ENCODE peak calls at places on chromosomes 6 and 20, in eight cellular contexts. N, T, A, P, M, S, Z and R are unnamed samples.

GRCh38 chr20:45963059-45964011 is 8.7 kb downstream of the ZNF335 start:
- DNase-seq in T (peak; percentile 66), Z (peak; percentile 12), M (no peak), S (peak; percentile 74), P (peak; percentile 58), N (no peak), A (peak; percentile 77), R (peak; percentile 56)

GRCh38 chr6:4941782-4942672 is 61.8 kb downstream of the RPP40 start:
- DNase-seq in S (peak; percentile 78), T (peak; percentile 91), Z (peak; percentile 89), N (no peak), A (no peak), M (peak; percentile 35), P (no peak), R (peak; percentile 90)

GRCh38 chr20:51272392-51272791 is 249.5 kb upstream of the KCNG1 start:
- DNase-seq in N (no peak), Z (peak; percentile 59), A (no peak), T (peak; percentile 35), M (no peak), P (no peak), S (no peak), R (peak; percentile 83)

GRCh38 chr6:56416247-56416646 is 168.9 kb upstream of the COL21A1 start:
- DNase-seq in A (no peak), M (no peak), T (no peak), N (no peak), Z (no peak), P (no peak), S (no peak), R (peak; percentile 7)

GRCh38 chr6:53578371-53578770 is 33.5 kb upstream of the GCLC start:
- DNase-seq in M (no peak), N (no peak), T (no peak), Z (no peak), A (no peak), P (no peak), S (no peak), R (no peak)

GRCh38 chr20:48797850-48798747 is 29.7 kb downstream of the PREX1 start:
- DNase-seq in Z (no peak), P (no peak), T (no peak), A (no peak), M (no peak), N (no peak), S (no peak), R (no peak)

GRCh38 chr6:160781298-160781697 is 79.3 kb downstream of the PLG start:
- DNase-seq in M (no peak), S (no peak), A (no peak), Z (no peak), P (no peak), N (no peak), T (no peak), R (no peak)

GRCh38 chr6:33730611-33731010 is 16.1 kb downstream of the IP6K3 start:
- DNase-seq in P (no peak), Z (no peak), A (no peak), T (no peak), N (no peak), M (no peak), S (no peak), R (no peak)

GRCh38 chr6:169961772-169962561 is 210.5 kb downstream of the ERMARD start:
- DNase-seq in Z (no peak), T (no peak), S (no peak), M (no peak), A (no peak), P (peak; percentile 60), N (peak; percentile 24), R (no peak)
- H3K4me3 ChIP-seq in Z (no peak overlapping the region), T (no peak overlapping the region), S (no peak overlapping the region), M (no peak overlapping the region), A (no peak overlapping the region), P (peak overlapping the region; percentile 55), N (peak overlapping the region; percentile 45), R (no peak overlapping the region)

GRCh38 chr6:135496805-135497411 is 632 bp downstream of the AHI1 start:
- DNase-seq in A (no peak), S (no peak), M (no peak), T (no peak), P (no peak), N (no peak), Z (no peak), R (peak; percentile 10)

GRCh38 chr6:135498178-135498841 is 770 bp upstream of the AHI1 start:
- DNase-seq in T (peak; percentile 69), Z (peak; percentile 87), S (peak; percentile 71), M (no peak), A (peak; percentile 69), N (peak; percentile 72), P (peak; percentile 90), R (peak; percentile 94)

GRCh38 chr6:135499441-135500340 is 2.2 kb upstream of the AHI1 start:
- DNase-seq in N (no peak), T (no peak), M (no peak), P (no peak), Z (no peak), S (no peak), A (no peak), R (no peak)

GRCh38 chr6:135493218-135493961 is 4.2 kb downstream of the AHI1 start:
- DNase-seq in T (no peak), S (no peak), N (no peak), Z (peak; percentile 83), P (no peak), A (no peak), M (no peak), R (no peak)

DNA sequence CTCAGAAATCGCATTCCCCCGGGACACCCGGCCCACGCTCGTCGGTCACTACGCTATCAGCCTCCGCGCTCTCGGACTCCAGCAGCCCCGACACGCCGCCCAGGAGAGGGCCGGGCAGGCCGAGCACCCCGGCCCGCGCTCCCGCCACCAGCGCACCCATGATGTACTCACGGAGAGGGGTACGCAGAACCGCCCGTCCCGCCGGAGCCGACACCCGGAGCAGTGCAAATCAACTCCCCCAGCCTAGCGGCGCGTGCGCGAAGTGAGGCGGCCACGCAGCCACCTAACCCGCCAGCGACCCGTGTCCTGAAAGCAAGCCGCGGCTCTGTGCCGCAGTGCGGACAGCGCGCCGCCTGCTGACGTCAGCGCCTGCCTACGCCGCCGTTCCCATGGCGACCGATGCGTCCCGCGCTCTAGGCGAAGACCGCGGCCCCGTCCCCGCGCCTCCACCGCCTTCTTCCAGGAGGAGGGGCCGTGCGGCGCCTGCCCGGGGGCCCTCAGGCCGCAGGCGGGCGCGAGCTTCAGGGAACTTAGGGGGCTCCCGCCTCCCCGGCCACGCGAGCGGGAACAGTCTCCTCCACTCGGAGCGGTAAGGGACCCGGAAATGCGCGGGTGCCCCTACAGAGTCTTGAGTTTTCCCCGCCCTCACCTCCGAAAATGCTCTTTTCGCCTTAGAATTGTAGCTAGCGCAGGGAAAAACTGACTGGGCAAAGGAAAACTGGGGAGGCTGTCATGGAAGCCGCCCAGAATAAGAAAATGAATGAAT is at the start of gene AHI1:
- DNase-seq in Z (peak; percentile 90), N (peak; percentile 96), M (peak; percentile 91), A (peak; percentile 92), S (peak; percentile 96), T (peak; percentile 94), P (peak; percentile 97), R (peak; percentile 97)
- TF ChIP-seq CTCF in Z (no peak), N (no peak), M (no peak), A (no peak), S (no peak), T (no peak), P (peak; percentile 4), R (no peak)

DNA sequence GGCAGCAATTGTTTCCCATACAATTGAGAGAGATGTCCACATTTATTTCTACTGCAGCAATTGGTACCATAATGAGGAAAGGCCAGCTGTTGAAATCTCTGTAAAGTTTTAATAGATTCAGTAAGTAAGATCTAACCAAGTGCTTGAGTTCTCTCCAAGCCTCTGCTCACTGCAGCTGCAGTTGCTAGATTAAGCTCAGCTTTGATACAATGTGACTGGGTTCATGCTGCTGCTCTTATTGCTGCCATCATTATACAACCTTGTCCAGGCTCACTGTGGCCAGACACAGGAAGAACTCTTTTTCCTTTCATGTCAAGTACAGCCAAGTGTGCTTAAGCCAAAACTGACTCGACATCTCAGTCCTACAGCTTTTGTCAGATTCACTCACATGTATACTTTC is 423.5 kb downstream of the GJA1 start:
- DNase-seq in S (no peak), N (no peak), T (no peak), Z (no peak), P (no peak), A (no peak), M (no peak), R (no peak)
- H3K4me3 ChIP-seq in S (no peak overlapping the region), N (no peak overlapping the region), T (no peak overlapping the region), Z (no peak overlapping the region), P (no peak overlapping the region), A (no peak overlapping the region), M (no peak overlapping the region), R (no peak overlapping the region)

GRCh38 chr6:143810745-143811144 is 32.4 kb upstream of the LTV1 start:
- DNase-seq in Z (no peak), A (no peak), N (no peak), M (no peak), T (no peak), P (no peak), S (no peak), R (no peak)
- TF ChIP-seq CTCF in Z (no peak), A (no peak), N (no peak), M (no peak), T (no peak), P (no peak), S (no peak), R (no peak)

DNA sequence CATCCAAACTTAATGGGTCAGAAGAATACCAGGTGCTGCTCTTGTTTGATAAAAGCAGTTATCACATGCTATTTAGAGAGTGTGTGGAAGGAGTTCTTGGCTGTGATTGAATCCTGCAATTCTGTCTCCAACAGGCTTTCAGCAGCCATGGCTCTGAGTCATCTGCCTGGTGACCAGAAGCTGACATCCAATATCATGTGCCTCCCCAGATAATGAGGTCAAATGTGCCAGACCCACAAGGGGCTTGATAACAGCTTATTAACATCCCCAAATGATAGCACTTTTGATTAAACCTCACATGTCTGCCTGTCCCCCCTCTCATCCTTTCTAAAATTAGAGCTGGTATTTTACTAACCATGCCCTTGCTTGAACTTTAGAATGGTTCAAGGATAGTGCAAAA is 175.7 kb upstream of the PLN start:
- DNase-seq in A (no peak), P (no peak), S (no peak), N (no peak), M (no peak), Z (peak; percentile 62), T (no peak), R (peak; percentile 42)
- H3K4me3 ChIP-seq in A (no peak overlapping the region), P (no peak overlapping the region), S (no peak overlapping the region), N (no peak overlapping the region), M (no peak overlapping the region), Z (no peak overlapping the region), T (no peak overlapping the region), R (no peak overlapping the region)

DNA sequence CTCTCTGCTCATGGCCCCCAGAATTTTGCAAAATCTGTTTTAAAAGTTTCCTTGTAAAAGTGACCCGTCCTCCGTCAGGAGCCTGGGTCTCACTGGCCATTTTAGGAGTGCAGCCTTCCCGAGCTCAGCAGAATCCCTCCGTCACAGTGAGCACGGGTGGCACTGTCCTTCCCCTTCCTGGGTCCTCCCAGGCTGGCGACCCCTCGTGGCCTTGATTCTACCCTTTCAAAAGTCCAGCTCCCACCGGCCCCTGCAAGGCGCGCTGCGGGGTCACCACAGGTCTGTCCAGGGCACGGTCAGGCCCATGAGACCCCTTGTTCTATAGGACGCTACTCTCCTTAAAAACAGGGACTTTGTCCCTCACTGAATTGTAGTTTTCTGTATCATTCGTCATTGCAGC is 112.7 kb downstream of the PSMB1 start:
- DNase-seq in Z (no peak), M (no peak), N (peak; percentile 17), S (no peak), A (no peak), T (no peak), P (peak; percentile 47), R (no peak)
- TF ChIP-seq CTCF in Z (no peak), M (no peak), N (no peak), S (no peak), A (no peak), T (no peak), P (no peak), R (no peak)

GRCh38 chr6:79042088-79042798 is 35.8 kb downstream of the PHIP start:
- DNase-seq in A (no peak), N (no peak), Z (no peak), M (peak; percentile 44), P (no peak), S (peak; percentile 52), T (no peak), R (no peak)
- H3K4me3 ChIP-seq in A (no peak overlapping the region), N (no peak overlapping the region), Z (no peak overlapping the region), M (no peak overlapping the region), P (no peak overlapping the region), S (no peak overlapping the region), T (no peak overlapping the region), R (no peak overlapping the region)